ENCODE peak calls at places on chromosomes 2 and 18, in six cellular contexts. S, T, M, B, E and N are unnamed samples.

GRCh38 chr18:73060666-73061270 is 193.0 kb upstream of the NETO1 start:
- DNase-seq in S (no peak), T (no peak), M (no peak), B (no peak), E (no peak), N (no peak)

GRCh38 chr2:223117533-223117932 is 65.5 kb downstream of the KCNE4 start:
- DNase-seq in S (no peak), T (no peak), M (no peak), B (no peak), E (no peak), N (no peak)

GRCh38 chr18:59518705-59519104 is 159.6 kb upstream of the LMAN1 start:
- DNase-seq in S (no peak), T (no peak), M (no peak), B (no peak), E (no peak), N (no peak)

GRCh38 chr2:75604479-75604878 is 42.1 kb upstream of the MRPL19 start:
- DNase-seq in S (no peak), T (no peak), M (no peak), B (no peak), E (no peak), N (no peak)

GRCh38 chr2:9408641-9409151 is 14.6 kb downstream of the ITGB1BP1 start:
- DNase-seq in S (no peak), T (no peak), M (no peak), B (no peak), E (no peak), N (peak; percentile 21)

GRCh38 chr2:23375448-23375847 is 9.5 kb upstream of the KLHL29 start:
- DNase-seq in S (no peak), T (peak; percentile 83), M (no peak), B (peak; percentile 58), E (no peak), N (no peak)

GRCh38 chr2:219282375-219282774 is 3.2 kb downstream of the DNAJB2 start:
- DNase-seq in S (no peak), T (no peak), M (no peak), B (no peak), E (no peak), N (no peak)

GRCh38 chr2:36459725-36460137 is 104.2 kb downstream of the CRIM1 start:
- DNase-seq in S (no peak), T (no peak), M (no peak), B (peak; percentile 57), E (no peak), N (peak; percentile 56)

GRCh38 chr2:101613073-101613704 is 84.3 kb upstream of the MAP4K4 start:
- DNase-seq in S (peak; percentile 31), T (no peak), M (no peak), B (no peak), E (no peak), N (no peak)

GRCh38 chr2:127012215-127012614 is 94.7 kb downstream of the BIN1 start:
- DNase-seq in S (no peak), T (no peak), M (no peak), B (no peak), E (no peak), N (no peak)

GRCh38 chr2:174764281-174765063 is at the start of gene CHRNA1:
- DNase-seq in S (no peak), T (no peak), M (no peak), B (peak; percentile 98), E (no peak), N (no peak)

GRCh38 chr18:32317651-32318050 is 127.8 kb downstream of the MEP1B start:
- DNase-seq in S (no peak), T (no peak), M (no peak), B (peak; percentile 70), E (no peak), N (peak; percentile 44)

GRCh38 chr2:119749405-119750066 is 10.2 kb upstream of the PTPN4 start:
- DNase-seq in S (no peak), T (no peak), M (no peak), B (no peak), E (no peak), N (peak; percentile 42)

GRCh38 chr2:198273670-198274069 is 469.3 kb downstream of the PLCL1 start:
- DNase-seq in S (no peak), T (no peak), M (no peak), B (no peak), E (no peak), N (no peak)

GRCh38 chr2:99101697-99102096 is 39.8 kb upstream of the C2orf15 start:
- DNase-seq in S (no peak), T (no peak), M (no peak), B (no peak), E (no peak), N (no peak)

GRCh38 chr18:58496231-58496630 is 132.7 kb downstream of the ALPK2 start:
- DNase-seq in S (no peak), T (no peak), M (no peak), B (no peak), E (no peak), N (no peak)

GRCh38 chr2:191170773-191171172 is 20.0 kb upstream of the STAT4 start:
- DNase-seq in S (no peak), T (no peak), M (no peak), B (no peak), E (no peak), N (no peak)

GRCh38 chr2:102172749-102173148 is 14.1 kb upstream of the IL1RL2 start:
- DNase-seq in S (no peak), T (no peak), M (no peak), B (no peak), E (no peak), N (no peak)

GRCh38 chr2:3535467-3535793 is 16.1 kb upstream of the ADI1 start:
- DNase-seq in S (no peak), T (no peak), M (no peak), B (no peak), E (peak; percentile 22), N (no peak)

GRCh38 chr2:3539836-3540235 is 18.3 kb downstream of the RNASEH1 start:
- DNase-seq in S (no peak), T (no peak), M (no peak), B (no peak), E (no peak), N (no peak)

GRCh38 chr2:3535794-3536681 is 16.7 kb upstream of the ADI1 start:
- DNase-seq in S (peak; percentile 80), T (no peak), M (no peak), B (peak; percentile 73), E (no peak), N (peak; percentile 97)

GRCh38 chr2:3534251-3534814 is 15.0 kb upstream of the ADI1 start:
- DNase-seq in S (no peak), T (no peak), M (no peak), B (no peak), E (no peak), N (no peak)

DNA sequence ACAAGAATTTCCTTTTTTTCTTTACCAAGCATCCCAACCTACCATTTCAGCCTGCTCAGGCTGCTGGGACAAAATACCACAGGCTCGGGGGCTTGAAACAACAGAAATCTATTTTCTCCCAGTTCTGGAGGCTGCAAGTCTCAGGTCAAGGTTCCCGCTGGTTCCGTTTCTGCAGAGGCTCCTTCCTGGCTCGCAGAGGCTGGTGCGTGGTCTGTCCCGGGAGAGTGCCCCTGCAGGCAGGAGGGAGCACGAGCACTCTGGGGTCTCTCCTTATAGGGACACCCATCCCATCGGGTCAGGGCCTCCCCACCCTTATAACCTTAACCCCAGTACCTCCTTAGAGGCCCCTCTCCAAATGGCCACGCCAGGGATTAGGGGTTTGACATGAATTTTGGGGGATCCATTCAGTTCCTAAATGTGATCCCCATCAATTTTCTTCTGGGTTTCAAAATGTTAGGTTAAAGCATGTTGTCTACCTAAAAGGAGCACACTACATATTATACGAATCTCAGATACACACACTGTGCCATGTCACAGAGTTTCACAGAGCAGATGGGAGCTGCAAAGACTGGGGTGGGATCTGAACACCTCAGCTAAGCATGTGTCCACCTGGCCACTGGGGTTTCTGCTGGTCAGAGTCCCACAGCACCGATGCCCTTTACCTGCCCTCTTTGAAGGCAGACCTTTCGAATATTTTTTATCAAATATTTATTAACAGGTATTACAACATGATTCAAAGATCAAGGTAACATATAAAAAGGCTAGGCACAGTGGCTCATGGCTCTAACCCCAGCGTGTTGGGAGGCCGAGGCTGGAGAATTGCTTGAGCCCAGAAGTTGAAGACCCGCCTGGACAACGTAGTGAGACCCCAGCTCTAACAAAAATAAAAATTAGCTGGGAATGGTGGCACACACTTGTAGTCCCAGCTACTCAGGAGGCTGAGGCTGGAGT is 17.6 kb upstream of the ADI1 start:
- DNase-seq in S (peak; percentile 72), T (no peak), M (peak; percentile 56), B (peak; percentile 75), E (no peak), N (peak; percentile 74)
- H3K4me3 ChIP-seq in S (peak overlapping the region; percentile 37), T (no peak overlapping the region), M (no peak overlapping the region), B (peak overlapping the region; percentile 61), E (peak overlapping the region; percentile 15), N (peak overlapping the region; percentile 27)

DNA sequence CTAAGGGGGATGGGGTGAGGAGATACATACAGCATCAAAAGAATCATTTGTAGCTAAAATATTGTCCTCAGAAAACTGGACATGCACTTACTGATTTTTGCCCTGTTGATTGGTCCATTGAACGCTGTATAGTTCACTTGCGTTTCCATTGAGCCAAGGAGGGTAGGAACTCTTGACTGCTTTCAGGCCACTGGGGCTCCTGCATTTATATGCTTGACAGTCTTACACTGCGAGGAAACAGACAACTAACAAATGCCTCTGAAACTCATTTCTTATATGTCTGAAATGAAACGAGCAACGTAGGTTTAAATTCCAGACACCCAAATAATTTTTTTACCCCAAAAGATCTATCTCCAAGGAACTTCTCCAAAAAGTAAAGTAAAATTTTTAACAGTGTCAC is 42.1 kb downstream of the ARL5A start:
- DNase-seq in S (no peak), T (no peak), M (no peak), B (peak; percentile 69), E (no peak), N (no peak)
- H3K27ac ChIP-seq in S (no peak overlapping the region), T (no peak overlapping the region), M (no peak overlapping the region), B (peak overlapping the region; percentile 95), E (no peak overlapping the region), N (no peak overlapping the region)

GRCh38 chr18:6729247-6730091 is at the start of gene ARHGAP28:
- DNase-seq in S (peak; percentile 90), T (no peak), M (peak; percentile 71), B (peak; percentile 93), E (peak; percentile 25), N (peak; percentile 93)
- H3K4me3 ChIP-seq in S (peak within 1 kb of the TSS; percentile 62), T (no peak within 1 kb of the TSS), M (peak within 1 kb of the TSS; percentile 72), B (peak within 1 kb of the TSS; percentile 75), E (peak within 1 kb of the TSS; percentile 24), N (peak within 1 kb of the TSS; percentile 56)

GRCh38 chr2:239193426-239193825 is 207.4 kb downstream of the HDAC4 start:
- DNase-seq in S (peak; percentile 16), T (no peak), M (no peak), B (no peak), E (no peak), N (no peak)

GRCh38 chr2:239192456-239192855 is 208.4 kb downstream of the HDAC4 start:
- DNase-seq in S (no peak), T (no peak), M (no peak), B (no peak), E (no peak), N (peak; percentile 29)

GRCh38 chr2:239193925-239194687 is 206.7 kb downstream of the HDAC4 start:
- DNase-seq in S (peak; percentile 24), T (no peak), M (no peak), B (no peak), E (no peak), N (peak; percentile 34)

GRCh38 chr2:239190921-239191885 is 209.6 kb downstream of the HDAC4 start:
- DNase-seq in S (no peak), T (no peak), M (no peak), B (no peak), E (no peak), N (no peak)

DNA sequence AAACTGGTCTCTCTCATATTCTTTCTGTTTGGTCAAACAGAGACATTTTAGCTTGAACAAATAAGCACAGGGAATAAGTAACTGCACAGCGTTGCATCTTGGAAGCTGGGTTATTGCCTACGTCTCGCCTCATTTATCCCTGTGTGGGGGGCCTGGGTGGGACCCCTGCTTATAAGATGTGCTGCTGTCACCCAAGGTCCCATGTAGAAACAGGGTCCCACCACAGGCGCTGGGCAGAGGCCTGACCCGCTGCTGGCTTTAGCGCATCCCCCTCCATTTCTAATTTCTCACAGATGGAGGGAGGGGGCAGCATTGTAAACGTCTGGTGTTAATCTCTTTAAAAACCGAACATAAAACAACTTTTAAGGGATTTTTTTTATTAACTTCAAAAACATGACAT is 207.8 kb downstream of the HDAC4 start:
- DNase-seq in S (no peak), T (no peak), M (no peak), B (no peak), E (no peak), N (peak; percentile 12)
- H3K27ac ChIP-seq in S (no peak overlapping the region), T (no peak overlapping the region), M (no peak overlapping the region), B (no peak overlapping the region), E (no peak overlapping the region), N (no peak overlapping the region)